ENCODE peak calls at places on chromosomes 12 and 14, in four cellular contexts. S, G, I and C are unnamed samples. For H3K36me3 and H3K4me1, the result is how much of the 10 kb centered on the place peaks cover.

GRCh38 chr14:35420036-35420811 is 15.7 kb upstream of the NFKBIA start:
- DNase-seq in S (no peak), G (no peak), I (no peak), C (no peak)

GRCh38 chr14:31992051-31992450 is 85.1 kb upstream of the ARHGAP5 start:
- DNase-seq in S (no peak), G (peak), I (no peak), C (no peak)

GRCh38 chr12:27652174-27652763 is 44.0 kb upstream of the REP15 start:
- DNase-seq in S (no peak), G (peak), I (peak), C (peak)

GRCh38 chr12:29962276-29963035 is 178.7 kb upstream of the TMTC1 start:
- DNase-seq in S (no peak), G (no peak), I (no peak), C (no peak)

GRCh38 chr12:119700078-119700477 is 32.1 kb downstream of the PRKAB1 start:
- DNase-seq in S (no peak), G (no peak), I (no peak), C (no peak)

GRCh38 chr14:92176476-92176875 is 54.7 kb downstream of the CPSF2 start:
- DNase-seq in S (no peak), G (no peak), I (no peak), C (no peak)

GRCh38 chr12:121465921-121466799 is 66.2 kb downstream of the RNF34 start:
- DNase-seq in S (peak), G (no peak), I (no peak), C (no peak)

GRCh38 chr14:74938873-74939495 is 15.9 kb upstream of the RPS6KL1 start:
- DNase-seq in S (no peak), G (no peak), I (no peak), C (no peak)

GRCh38 chr12:663293-663871 is at the start of gene NINJ2:
- DNase-seq in S (no peak), G (no peak), I (no peak), C (no peak)

GRCh38 chr14:71290301-71290700 is 383.0 kb downstream of the PCNX1 start:
- DNase-seq in S (no peak), G (no peak), I (no peak), C (no peak)

DNA sequence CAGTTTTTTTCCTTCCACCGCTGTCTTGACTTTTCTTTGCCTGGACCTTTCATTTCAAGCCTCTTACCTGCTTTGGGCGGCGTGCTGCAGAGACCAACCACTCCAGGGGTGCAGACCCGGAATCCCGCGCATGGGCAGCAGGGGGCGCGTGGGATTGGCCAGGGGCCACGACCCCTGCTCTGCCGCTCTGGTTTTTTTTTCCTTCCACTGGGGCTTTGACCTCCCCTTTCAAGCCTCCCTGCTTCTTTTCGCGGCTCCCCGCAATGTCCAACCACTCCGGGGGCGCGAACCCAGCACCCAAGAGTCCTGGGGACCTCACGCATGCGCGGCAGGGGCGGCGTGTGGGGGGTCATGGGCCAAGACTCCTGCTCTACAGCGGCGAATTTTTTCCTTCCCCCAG is 325.1 kb downstream of the ALG10 start:
- DNase-seq in S (no peak), G (no peak), I (no peak), C (peak)
- TF ChIP-seq CTCF in S (no peak), G (no peak), I (no peak), C (peak)

GRCh38 chr14:101713641-101714349 is 47.7 kb upstream of the PPP2R5C start:
- DNase-seq in S (no peak), G (peak), I (peak), C (no peak)
- H3K36me3 ChIP-seq in S (under half), G (under half), I (under half), C (under half)

GRCh38 chr12:104058796-104059195 is 5.5 kb upstream of the HCFC2 start:
- DNase-seq in S (no peak), G (no peak), I (no peak), C (no peak)

GRCh38 chr12:104063712-104064030 is 660 bp upstream of the HCFC2 start:
- DNase-seq in S (no peak), G (no peak), I (peak), C (no peak)

GRCh38 chr12:104057771-104058197 is 6.5 kb upstream of the HCFC2 start:
- DNase-seq in S (no peak), G (no peak), I (no peak), C (no peak)

GRCh38 chr12:104059963-104060362 is 4.4 kb upstream of the HCFC2 start:
- DNase-seq in S (no peak), G (no peak), I (no peak), C (no peak)

DNA sequence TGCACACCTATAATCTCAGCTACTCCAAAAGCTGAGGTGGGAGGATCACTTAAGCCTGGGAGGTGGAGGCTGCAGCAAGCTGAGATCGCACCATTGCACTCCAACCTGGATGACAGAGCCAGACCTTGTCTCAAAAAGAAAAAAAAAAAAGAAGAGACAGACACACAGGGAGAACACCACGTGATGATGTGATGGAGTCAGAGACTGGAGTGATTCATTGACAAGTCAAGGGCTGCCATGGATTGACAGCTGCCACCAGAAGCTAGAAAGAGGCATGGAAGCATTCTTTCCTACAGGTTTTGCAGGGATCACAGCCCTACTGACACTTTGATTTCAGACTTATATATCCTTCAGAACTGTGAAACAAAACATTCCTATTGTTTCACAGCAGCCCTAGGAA is 3.5 kb upstream of the HCFC2 start:
- DNase-seq in S (no peak), G (no peak), I (no peak), C (no peak)
- H3K4me1 ChIP-seq in S (under half), G (under half), I (under half), C (under half)

DNA sequence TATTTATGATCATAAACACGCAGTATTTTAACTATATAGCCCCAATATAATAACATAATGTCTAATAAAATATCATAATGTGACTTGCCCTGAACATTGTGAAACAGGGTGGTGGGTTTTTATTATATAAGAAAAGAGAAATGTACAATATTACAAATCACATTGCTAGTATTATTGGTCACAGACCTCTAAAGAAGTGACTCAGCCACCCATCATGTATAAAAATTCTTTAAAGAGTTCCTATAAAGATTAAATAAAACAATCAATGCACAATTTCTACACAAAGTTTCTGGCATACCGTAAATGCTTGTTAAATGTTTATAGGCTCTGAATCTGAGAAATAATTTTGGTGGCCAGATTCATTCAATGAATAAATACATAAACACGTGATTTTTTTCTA is 28.9 kb downstream of the ABCC9 start:
- DNase-seq in S (no peak), G (no peak), I (no peak), C (no peak)
- TF ChIP-seq CTCF in S (no peak), G (no peak), I (no peak), C (no peak)

DNA sequence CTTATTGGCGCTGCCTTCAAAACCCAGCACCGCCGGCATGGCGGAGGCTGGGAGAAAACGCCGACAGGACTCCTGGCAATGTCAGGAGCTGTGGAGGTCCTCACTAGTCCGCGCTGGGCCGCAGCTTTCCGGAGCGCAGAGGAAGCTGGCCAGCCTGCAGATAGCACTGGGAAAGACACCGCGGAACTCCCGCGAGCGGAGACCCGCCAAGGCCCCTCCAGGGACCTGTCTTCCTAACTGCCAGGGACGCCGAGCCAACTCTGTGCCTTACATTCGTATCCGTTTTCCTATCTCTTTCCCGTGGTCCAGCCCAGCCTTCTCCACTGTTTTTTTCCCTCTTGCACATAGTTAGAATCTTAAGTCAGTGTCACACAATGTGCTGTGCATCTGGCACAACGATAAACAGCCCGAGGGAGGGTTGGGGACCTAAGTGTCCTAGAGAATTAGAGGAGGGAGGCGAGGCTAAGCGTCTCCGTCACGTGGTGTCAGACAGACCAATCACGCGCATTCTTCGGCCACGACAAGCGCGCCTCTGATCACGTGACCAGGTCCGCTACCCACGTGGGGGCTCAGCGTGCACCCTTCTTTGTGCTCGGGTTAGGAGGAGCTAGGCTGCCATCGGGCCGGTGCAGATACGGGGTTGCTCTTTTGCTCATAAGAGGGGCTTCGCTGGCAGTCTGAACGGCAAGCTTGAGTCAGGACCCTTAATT is at the start of the genes APEX1 and OSGEP:
- DNase-seq in S (peak), G (peak), I (peak), C (peak)
- H3K36me3 ChIP-seq in S (half or more), G (under half), I (under half), C (under half)

DNA sequence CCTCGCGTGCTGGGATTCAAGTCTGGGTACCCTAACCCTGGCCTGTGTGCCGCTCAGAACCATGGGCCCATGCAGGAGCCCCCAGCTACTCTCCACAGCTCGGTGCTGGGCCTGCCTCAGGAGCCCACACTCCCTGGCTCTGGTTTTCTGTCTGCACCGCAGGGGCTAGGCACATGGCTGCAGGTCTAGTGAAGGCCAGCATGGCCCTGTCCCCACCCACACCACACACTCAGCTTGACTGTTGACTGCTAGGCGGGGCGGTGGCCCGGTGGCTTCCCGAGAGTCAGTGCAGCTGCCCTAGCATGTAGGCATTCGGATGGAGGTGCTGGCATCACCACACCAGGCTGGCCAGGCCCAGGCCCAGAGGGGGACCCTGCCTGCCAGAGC is 7.9 kb downstream of the INF2 start:
- DNase-seq in S (no peak), G (no peak), I (no peak), C (no peak)
- H3K4me1 ChIP-seq in S (under half), G (under half), I (under half), C (under half)

GRCh38 chr14:59583755-59584154 is 7.1 kb upstream of the CCDC175 start:
- DNase-seq in S (no peak), G (no peak), I (no peak), C (no peak)
- TF ChIP-seq CTCF in S (no peak), G (no peak), I (no peak), C (no peak)

GRCh38 chr12:109905301-109905700 is 5.2 kb downstream of the TCHP start:
- DNase-seq in S (no peak), G (no peak), I (no peak), C (no peak)

GRCh38 chr12:109900752-109901580 is 892 bp downstream of the TCHP start:
- DNase-seq in S (peak), G (no peak), I (no peak), C (no peak)

GRCh38 chr12:109897029-109897428 is 3.0 kb upstream of the TCHP start:
- DNase-seq in S (no peak), G (no peak), I (no peak), C (no peak)

GRCh38 chr12:109899783-109900751 is at the start of gene TCHP:
- DNase-seq in S (peak), G (peak), I (peak), C (peak)

GRCh38 chr12:109902866-109903265 is 2.8 kb downstream of the TCHP start:
- DNase-seq in S (no peak), G (no peak), I (no peak), C (no peak)
- H3K36me3 ChIP-seq in S (under half), G (under half), I (under half), C (under half)

GRCh38 chr12:15350643-15351042 is 28.3 kb downstream of the PTPRO start:
- DNase-seq in S (no peak), G (no peak), I (no peak), C (no peak)

GRCh38 chr12:15346488-15346887 is 24.2 kb downstream of the PTPRO start:
- DNase-seq in S (no peak), G (no peak), I (no peak), C (no peak)
- H3K4me1 ChIP-seq in S (under half), G (under half), I (under half), C (under half)